ENCODE peak calls at places on chromosome 20, in five cellular contexts. H is IMR-90, F is H1, Q is mesenchymal stem cell, P is trophoblast cell. R is an unnamed sample.

GRCh38 chr20:37356387-37356786 is 10.4 kb downstream of the SRC start:
- DNase-seq in P (no peak), Q (no peak), H (no peak), F (no peak), R (no peak)

GRCh38 chr20:50467618-50468373 is 42.4 kb upstream of the PTPN1 start:
- DNase-seq in P (peak), H (peak), F (no peak), Q (peak), R (no peak)

GRCh38 chr20:47319517-47320252 is 36.8 kb downstream of the ZMYND8 start:
- DNase-seq in Q (peak), F (peak), P (peak), H (peak), R (no peak)

GRCh38 chr20:3842332-3842930 is 4.2 kb upstream of the MAVS start:
- DNase-seq in P (no peak), H (no peak), F (no peak), Q (no peak), R (no peak)

GRCh38 chr20:63890616-63891015 is 4.3 kb upstream of the DNAJC5 start:
- DNase-seq in H (no peak), F (no peak), P (no peak), Q (no peak), R (no peak)

GRCh38 chr20:48892849-48893352 is 28.6 kb upstream of the ARFGEF2 start:
- DNase-seq in H (no peak), P (no peak), F (no peak), Q (no peak), R (no peak)

GRCh38 chr20:46699651-46700359 is 9.6 kb upstream of the SLC2A10 start:
- DNase-seq in P (peak), Q (peak), H (peak), F (no peak), R (no peak)

GRCh38 chr20:64244870-64245603 is 10.5 kb upstream of the PCMTD2 start:
- DNase-seq in F (no peak), H (no peak), Q (no peak), P (no peak), R (no peak)

GRCh38 chr20:2693286-2693995 is 861 bp downstream of the EBF4 start:
- DNase-seq in F (peak), Q (peak), P (peak), H (no peak), R (no peak)

GRCh38 chr20:24411452-24412216 is 57.8 kb upstream of the SYNDIG1 start:
- DNase-seq in P (no peak), Q (no peak), F (no peak), H (no peak), R (no peak)

GRCh38 chr20:25984933-25985332 is 288.3 kb upstream of the ZNF337 start:
- DNase-seq in P (peak), Q (no peak), F (no peak), H (peak), R (no peak)

GRCh38 chr20:8842525-8842924 is 226.4 kb upstream of the PLCB4 start:
- DNase-seq in H (no peak), P (no peak), F (no peak), Q (no peak), R (no peak)

GRCh38 chr20:38706482-38706881 is 17.8 kb upstream of the SLC32A1 start:
- DNase-seq in Q (no peak), P (no peak), F (no peak), H (no peak), R (no peak)

GRCh38 chr20:37970856-37971245 is 62.4 kb downstream of the TTI1 start:
- DNase-seq in Q (no peak), H (no peak), P (no peak), F (peak), R (no peak)

GRCh38 chr20:219290-220115 is 7.6 kb upstream of the DEFB129 start:
- DNase-seq in P (no peak), H (peak), Q (peak), F (no peak), R (no peak)

GRCh38 chr20:24995741-24996448 is 3.3 kb upstream of the APMAP start:
- DNase-seq in Q (no peak), F (peak), H (no peak), P (no peak), R (no peak)

GRCh38 chr20:16576219-16576618 is 3.0 kb upstream of the KIF16B start:
- DNase-seq in F (no peak), H (no peak), P (no peak), Q (no peak), R (no peak)

GRCh38 chr20:54355631-54356280 is 119.6 kb upstream of the DOK5 start:
- DNase-seq in Q (no peak), F (no peak), P (no peak), H (peak), R (no peak)

GRCh38 chr20:53609501-53610445 is 16.1 kb upstream of the ZNF217 start:
- DNase-seq in P (no peak), H (peak), Q (peak), F (peak), R (no peak)

GRCh38 chr20:2114990-2115681 is 13.5 kb downstream of the STK35 start:
- DNase-seq in F (no peak), Q (peak), H (peak), P (no peak), R (no peak)

GRCh38 chr20:35283441-35284266 is 918 bp downstream of the EIF6 start:
- DNase-seq in Q (no peak), P (no peak), H (no peak), F (no peak), R (no peak)
- H3K14ac ChIP-seq in Q (peak), P (peak), H (peak), F (no peak), R (peak)

DNA sequence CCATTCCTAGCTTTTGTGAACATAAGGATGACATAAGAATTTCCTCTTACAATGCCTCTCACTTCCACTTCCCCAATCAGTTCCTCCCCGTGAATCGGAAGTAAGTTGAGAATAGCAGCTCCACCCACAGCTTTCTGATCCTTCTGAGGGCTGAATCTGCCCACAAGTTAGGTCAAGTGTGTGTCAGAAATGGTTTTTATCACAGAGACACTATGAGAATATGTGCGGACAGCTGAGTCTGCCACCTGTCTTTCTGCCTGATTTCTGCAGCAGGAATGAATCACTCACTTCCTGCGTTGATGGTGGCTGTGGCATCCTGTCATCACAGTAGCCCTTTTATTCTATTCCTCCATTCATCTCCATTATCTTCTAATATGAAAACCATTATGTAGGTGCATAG is 70.2 kb downstream of the RIN2 start:
- DNase-seq in Q (peak), F (no peak), H (peak), P (no peak), R (no peak)
- H3K4me3 ChIP-seq in Q (no peak), F (no peak), H (no peak), P (no peak), R (no peak)

GRCh38 chr20:32685541-32686529 is 12.1 kb upstream of the C20orf203 start:
- DNase-seq in F (no peak), H (peak), P (peak), Q (peak), R (no peak)
- H3K14ac ChIP-seq in F (no peak), H (peak), P (peak), Q (no peak), R (no peak)

DNA sequence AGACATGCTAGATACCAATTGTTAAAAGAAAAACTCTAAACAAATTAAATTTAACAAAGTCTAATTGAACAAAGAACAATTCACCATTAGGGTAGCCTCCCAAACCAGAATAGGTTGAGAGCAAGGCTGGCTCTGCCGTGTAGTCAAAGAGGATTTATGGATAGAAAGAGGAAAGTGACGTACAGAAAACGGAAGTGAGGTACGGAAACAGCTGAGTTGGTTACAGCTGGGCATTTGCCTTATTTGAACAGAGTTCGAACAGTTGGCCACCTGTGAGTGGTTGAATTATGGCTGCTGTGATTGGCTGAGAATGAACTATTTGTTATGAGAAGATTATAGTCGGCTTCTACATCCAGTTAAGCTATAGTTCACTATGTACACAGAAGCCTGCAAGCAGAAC is 18.5 kb upstream of the ISM1 start:
- DNase-seq in P (no peak), H (no peak), F (no peak), Q (no peak), R (no peak)
- H3K4me3 ChIP-seq in P (no peak), H (no peak), F (no peak), Q (no peak), R (no peak)

GRCh38 chr20:10781526-10781925 is 107.7 kb upstream of the JAG1 start:
- DNase-seq in F (no peak), H (no peak), P (no peak), Q (no peak), R (no peak)
- H3K14ac ChIP-seq in F (no peak), H (no peak), P (no peak), Q (no peak), R (no peak)

GRCh38 chr20:62356948-62357667 is 10.0 kb downstream of the LAMA5 start:
- DNase-seq in P (no peak), Q (peak), F (no peak), H (peak), R (no peak)
- H3K4me3 ChIP-seq in P (no peak), Q (no peak), F (no peak), H (no peak), R (no peak)

GRCh38 chr20:58277578-58278344 is 31.8 kb upstream of the RAB22A start:
- DNase-seq in Q (peak), H (no peak), F (no peak), P (no peak), R (no peak)
- H3K14ac ChIP-seq in Q (no peak), H (no peak), F (no peak), P (no peak), R (no peak)

GRCh38 chr20:40443731-40444130 is 245.3 kb downstream of the MAFB start:
- DNase-seq in F (no peak), H (no peak), Q (peak), P (no peak), R (no peak)

GRCh38 chr20:40446868-40447267 is 242.2 kb downstream of the MAFB start:
- DNase-seq in F (no peak), P (no peak), Q (no peak), H (no peak), R (no peak)

GRCh38 chr20:40452758-40453157 is 236.3 kb downstream of the MAFB start:
- DNase-seq in Q (no peak), F (no peak), H (no peak), P (no peak), R (no peak)

GRCh38 chr20:40449974-40450616 is 238.9 kb downstream of the MAFB start:
- DNase-seq in H (no peak), Q (no peak), P (peak), F (no peak), R (no peak)

GRCh38 chr20:40449144-40449543 is 239.9 kb downstream of the MAFB start:
- DNase-seq in H (no peak), F (no peak), Q (no peak), P (no peak), R (no peak)
- H3K4me3 ChIP-seq in H (no peak), F (no peak), Q (no peak), P (no peak), R (no peak)

GRCh38 chr20:52425253-52425652 is 233.7 kb upstream of the ZFP64 start:
- DNase-seq in F (no peak), P (peak), Q (peak), H (peak), R (no peak)
- H3K14ac ChIP-seq in F (no peak), P (no peak), Q (no peak), H (no peak), R (no peak)

R was measured in neuronal stem cell.